ENCODE peak calls at places on chromosomes 2 and 18, in six cellular contexts. One of them, this sample, is unnamed.

GRCh38 chr2:18536100-18536499 is 24.4 kb downstream of the RDH14 start:
- DNase-seq in Peyer's patch: no peak
- DNase-seq in HepG2: no peak
- DNase-seq in thoracic aorta: no peak
- DNase-seq in kidney: no peak
- DNase-seq in ovary: no peak
- DNase-seq in this sample: no peak

GRCh38 chr2:39780825-39781600 is 2.0 kb upstream of the THUMPD2 start:
- DNase-seq in kidney: no peak
- DNase-seq in ovary: no peak
- DNase-seq in thoracic aorta: no peak
- DNase-seq in HepG2: peak
- DNase-seq in Peyer's patch: no peak
- DNase-seq in this sample: no peak

GRCh38 chr2:147683380-147683779 is 161.4 kb upstream of the ACVR2A start:
- DNase-seq in HepG2: no peak
- DNase-seq in kidney: no peak
- DNase-seq in Peyer's patch: no peak
- DNase-seq in thoracic aorta: no peak
- DNase-seq in ovary: no peak
- DNase-seq in this sample: no peak

GRCh38 chr2:196991061-196991460 is 64.6 kb upstream of the PGAP1 start:
- DNase-seq in thoracic aorta: no peak
- DNase-seq in kidney: no peak
- DNase-seq in ovary: no peak
- DNase-seq in Peyer's patch: no peak
- DNase-seq in HepG2: no peak
- DNase-seq in this sample: no peak

GRCh38 chr2:159879061-159879604 is 81.1 kb upstream of the CD302 start:
- DNase-seq in Peyer's patch: no peak
- DNase-seq in ovary: peak
- DNase-seq in HepG2: no peak
- DNase-seq in thoracic aorta: no peak
- DNase-seq in kidney: no peak
- DNase-seq in this sample: no peak

GRCh38 chr2:62077239-62077638 is 118.7 kb upstream of the B3GNT2 start:
- DNase-seq in ovary: no peak
- DNase-seq in kidney: no peak
- DNase-seq in Peyer's patch: no peak
- DNase-seq in thoracic aorta: no peak
- DNase-seq in HepG2: no peak
- DNase-seq in this sample: no peak

GRCh38 chr18:37964885-37965571 is 399.4 kb upstream of the CELF4 start:
- DNase-seq in thoracic aorta: no peak
- DNase-seq in kidney: no peak
- DNase-seq in ovary: no peak
- DNase-seq in HepG2: no peak
- DNase-seq in Peyer's patch: no peak
- DNase-seq in this sample: no peak

GRCh38 chr2:203873921-203874631 is 6.5 kb downstream of the CTLA4 start:
- DNase-seq in Peyer's patch: no peak
- DNase-seq in HepG2: no peak
- DNase-seq in kidney: no peak
- DNase-seq in thoracic aorta: no peak
- DNase-seq in ovary: no peak
- DNase-seq in this sample: no peak

GRCh38 chr2:117850461-117850860 is 36.0 kb downstream of the DDX18 start:
- DNase-seq in thoracic aorta: no peak
- DNase-seq in ovary: no peak
- DNase-seq in Peyer's patch: no peak
- DNase-seq in HepG2: no peak
- DNase-seq in kidney: no peak
- DNase-seq in this sample: no peak
- H3K4me3 ChIP-seq in thoracic aorta: no peak
- H3K4me3 ChIP-seq in ovary: no peak
- H3K4me3 ChIP-seq in Peyer's patch: no peak
- H3K4me3 ChIP-seq in HepG2: no peak
- H3K4me3 ChIP-seq in kidney: no peak
- H3K4me3 ChIP-seq in this sample: no peak

DNA sequence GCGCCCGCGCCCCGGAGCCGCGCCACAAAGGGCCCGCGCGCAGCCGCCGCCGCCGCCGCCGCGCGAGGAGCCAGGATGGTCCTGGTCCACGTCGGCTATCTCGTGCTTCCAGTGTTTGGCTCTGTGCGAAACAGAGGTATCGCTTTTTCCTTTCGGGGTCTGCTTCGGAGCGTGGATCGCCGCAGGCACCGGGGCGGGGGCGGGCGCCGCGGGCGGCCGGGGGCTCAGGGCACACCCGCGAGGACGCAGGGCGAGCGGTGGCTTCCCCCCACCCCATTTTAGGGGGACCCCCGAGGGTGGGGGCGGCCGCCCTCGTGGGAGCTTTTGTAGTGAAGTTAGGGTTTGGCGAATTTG is 230.0 kb downstream of the HAUS1 start:
- DNase-seq in Peyer's patch: peak
- DNase-seq in kidney: no peak
- DNase-seq in thoracic aorta: no peak
- DNase-seq in ovary: no peak
- DNase-seq in HepG2: no peak
- DNase-seq in this sample: no peak
- H3K27ac ChIP-seq in Peyer's patch: no peak
- H3K27ac ChIP-seq in kidney: no peak
- H3K27ac ChIP-seq in thoracic aorta: no peak
- H3K27ac ChIP-seq in ovary: no peak
- H3K27ac ChIP-seq in HepG2: no peak
- H3K27ac ChIP-seq in this sample: no peak

DNA sequence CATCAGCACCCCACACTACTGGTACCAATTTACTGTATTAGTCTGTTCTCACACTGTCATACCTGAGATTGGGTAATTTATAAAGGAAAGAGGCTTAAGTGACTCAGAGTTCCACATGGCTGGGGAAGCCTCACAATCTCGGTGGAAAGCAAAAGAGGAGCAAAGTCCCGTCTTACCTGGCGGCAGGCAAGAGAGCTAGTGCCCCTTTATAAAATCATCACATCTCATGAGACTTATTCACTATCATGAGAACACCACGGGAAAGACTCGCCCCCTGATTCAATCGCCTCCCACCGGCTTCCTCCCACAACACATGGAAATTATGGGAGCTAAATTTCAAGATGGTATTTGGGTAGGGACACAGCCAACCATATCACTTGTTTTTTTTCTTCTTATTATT is 717.2 kb downstream of the TRIB2 start:
- DNase-seq in thoracic aorta: no peak
- DNase-seq in HepG2: no peak
- DNase-seq in kidney: no peak
- DNase-seq in ovary: no peak
- DNase-seq in Peyer's patch: no peak
- DNase-seq in this sample: no peak
- H3K4me3 ChIP-seq in thoracic aorta: no peak
- H3K4me3 ChIP-seq in HepG2: no peak
- H3K4me3 ChIP-seq in kidney: no peak
- H3K4me3 ChIP-seq in ovary: no peak
- H3K4me3 ChIP-seq in Peyer's patch: no peak
- H3K4me3 ChIP-seq in this sample: no peak

DNA sequence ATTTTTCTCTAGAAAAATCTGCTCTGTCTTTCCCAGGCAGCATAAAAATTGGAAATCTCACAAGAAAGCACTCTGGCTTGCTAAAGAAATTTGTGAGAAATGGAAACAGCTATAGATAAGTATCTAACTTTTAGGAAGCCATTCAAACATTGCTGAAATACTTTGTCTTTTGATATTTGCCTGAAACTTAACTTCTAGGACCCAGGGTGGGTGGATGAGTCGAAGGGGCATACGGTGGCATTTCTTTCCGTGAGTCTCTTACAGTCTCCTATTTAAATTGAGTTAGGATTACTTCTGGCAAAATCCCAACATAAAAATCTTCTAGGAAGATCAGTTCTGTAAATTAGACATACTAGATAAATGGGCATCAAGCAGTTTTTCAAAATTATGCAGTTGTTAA is 523 bp upstream of the COL3A1 start:
- DNase-seq in Peyer's patch: no peak
- DNase-seq in ovary: no peak
- DNase-seq in thoracic aorta: no peak
- DNase-seq in HepG2: no peak
- DNase-seq in kidney: no peak
- DNase-seq in this sample: no peak
- H3K27ac ChIP-seq in Peyer's patch: no peak
- H3K27ac ChIP-seq in ovary: peak
- H3K27ac ChIP-seq in thoracic aorta: no peak
- H3K27ac ChIP-seq in HepG2: no peak
- H3K27ac ChIP-seq in kidney: no peak
- H3K27ac ChIP-seq in this sample: no peak

DNA sequence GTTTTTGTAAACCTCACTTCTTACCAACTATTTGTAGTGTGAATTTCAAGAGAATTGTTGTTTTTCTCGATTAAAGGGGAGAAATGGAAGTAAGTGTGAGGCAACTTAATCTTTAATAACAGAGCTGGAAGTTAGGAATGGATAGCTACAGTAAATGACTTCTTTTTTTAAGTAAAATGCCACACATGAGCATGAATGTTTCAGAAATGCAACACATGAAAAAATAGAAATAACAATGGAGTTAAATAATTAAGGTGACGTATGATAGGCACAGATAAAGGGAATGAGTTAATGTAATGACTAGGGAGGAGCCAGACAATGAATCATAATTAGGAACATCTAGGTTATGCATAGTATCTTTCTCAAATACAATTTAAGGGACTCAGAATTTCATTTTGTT is 3.4 kb downstream of the REL start:
- DNase-seq in kidney: no peak
- DNase-seq in thoracic aorta: no peak
- DNase-seq in HepG2: no peak
- DNase-seq in ovary: no peak
- DNase-seq in Peyer's patch: no peak
- DNase-seq in this sample: no peak
- H3K4me3 ChIP-seq in kidney: no peak
- H3K4me3 ChIP-seq in thoracic aorta: peak
- H3K4me3 ChIP-seq in HepG2: no peak
- H3K4me3 ChIP-seq in ovary: no peak
- H3K4me3 ChIP-seq in Peyer's patch: no peak
- H3K4me3 ChIP-seq in this sample: no peak

GRCh38 chr2:65231892-65232477 is 4.4 kb downstream of the ACTR2 start:
- DNase-seq in kidney: no peak
- DNase-seq in thoracic aorta: no peak
- DNase-seq in HepG2: no peak
- DNase-seq in Peyer's patch: no peak
- DNase-seq in ovary: no peak
- DNase-seq in this sample: no peak

GRCh38 chr2:65228249-65228750 is 669 bp downstream of the ACTR2 start:
- DNase-seq in Peyer's patch: no peak
- DNase-seq in thoracic aorta: no peak
- DNase-seq in kidney: no peak
- DNase-seq in ovary: no peak
- DNase-seq in HepG2: peak
- DNase-seq in this sample: no peak

GRCh38 chr2:65232636-65233035 is 5.0 kb downstream of the ACTR2 start:
- DNase-seq in ovary: no peak
- DNase-seq in HepG2: no peak
- DNase-seq in Peyer's patch: no peak
- DNase-seq in thoracic aorta: no peak
- DNase-seq in kidney: no peak
- DNase-seq in this sample: no peak

GRCh38 chr2:65227471-65228248 is at the start of gene ACTR2:
- DNase-seq in HepG2: peak
- DNase-seq in ovary: peak
- DNase-seq in thoracic aorta: peak
- DNase-seq in Peyer's patch: peak
- DNase-seq in kidney: peak
- DNase-seq in this sample: peak

GRCh38 chr2:65231121-65231520 is 3.5 kb downstream of the ACTR2 start:
- DNase-seq in ovary: no peak
- DNase-seq in kidney: no peak
- DNase-seq in thoracic aorta: no peak
- DNase-seq in HepG2: no peak
- DNase-seq in Peyer's patch: no peak
- DNase-seq in this sample: no peak
- H3K27ac ChIP-seq in ovary: no peak
- H3K27ac ChIP-seq in kidney: no peak
- H3K27ac ChIP-seq in thoracic aorta: peak
- H3K27ac ChIP-seq in HepG2: no peak
- H3K27ac ChIP-seq in Peyer's patch: no peak
- H3K27ac ChIP-seq in this sample: no peak

DNA sequence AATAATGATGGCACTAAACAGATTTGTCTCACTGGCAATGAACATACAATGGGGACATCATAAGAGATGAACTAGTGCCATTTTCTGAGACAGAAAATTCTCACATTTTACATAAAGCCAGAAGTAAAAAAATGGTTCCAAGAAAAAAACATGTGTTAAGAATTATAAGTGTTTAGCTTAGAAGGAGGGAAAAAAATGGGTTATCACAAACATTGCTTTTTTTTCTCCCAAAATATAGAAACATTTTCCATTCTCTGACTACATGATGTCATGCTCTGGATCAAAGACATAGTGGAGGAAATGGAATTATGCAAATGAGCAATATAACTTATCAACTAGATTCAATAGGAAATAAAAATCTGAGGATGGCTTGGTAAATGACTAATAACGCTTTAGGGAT is 49.8 kb downstream of the SPATS2L start:
- DNase-seq in Peyer's patch: no peak
- DNase-seq in HepG2: no peak
- DNase-seq in thoracic aorta: no peak
- DNase-seq in kidney: no peak
- DNase-seq in ovary: no peak
- DNase-seq in this sample: no peak
- H3K4me3 ChIP-seq in Peyer's patch: no peak
- H3K4me3 ChIP-seq in HepG2: no peak
- H3K4me3 ChIP-seq in thoracic aorta: no peak
- H3K4me3 ChIP-seq in kidney: no peak
- H3K4me3 ChIP-seq in ovary: no peak
- H3K4me3 ChIP-seq in this sample: no peak

DNA sequence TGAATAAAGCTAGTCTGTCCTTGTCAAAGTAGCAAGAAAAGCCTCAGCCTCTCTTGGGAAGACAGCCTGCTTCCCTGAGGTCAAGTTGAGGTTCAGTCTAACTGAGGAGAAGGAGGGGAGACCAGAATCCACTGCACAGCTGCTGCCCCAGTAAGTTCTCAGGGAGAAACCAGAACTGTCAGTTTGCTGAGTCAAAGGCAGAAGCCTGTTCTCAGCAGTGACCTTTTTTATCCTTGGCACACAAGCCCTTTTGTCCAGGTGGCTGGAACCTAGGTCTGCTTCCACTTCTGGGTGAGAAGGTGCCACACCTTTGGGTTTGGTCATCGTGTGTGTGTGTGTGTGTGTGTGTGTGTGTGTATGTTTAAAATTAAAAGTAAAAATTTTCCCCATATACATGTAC is 15.1 kb downstream of the INPP4A start:
- DNase-seq in kidney: no peak
- DNase-seq in Peyer's patch: no peak
- DNase-seq in HepG2: no peak
- DNase-seq in thoracic aorta: no peak
- DNase-seq in ovary: no peak
- DNase-seq in this sample: no peak
- H3K27ac ChIP-seq in kidney: no peak
- H3K27ac ChIP-seq in Peyer's patch: peak
- H3K27ac ChIP-seq in HepG2: no peak
- H3K27ac ChIP-seq in thoracic aorta: no peak
- H3K27ac ChIP-seq in ovary: no peak
- H3K27ac ChIP-seq in this sample: peak

This sample was measured in spleen.